ENCODE peak calls at places on chromosomes 5 and 9, in five cellular contexts. O is body of pancreas, T is thyroid gland, Q is heart left ventricle, S is sigmoid colon. D is an unnamed sample.
A peak's percentile ranks its signal among the peaks of the same experiment; 100 is the strongest.

GRCh38 chr5:74648835-74649286 is 8.3 kb upstream of the ENC1 start:
- DNase-seq in O (peak; percentile 46), T (peak; percentile 14), Q (no peak), S (no peak), D (no peak)

GRCh38 chr9:123356851-123357747 is 1.1 kb downstream of the CRB2 start:
- DNase-seq in O (no peak), T (no peak), Q (no peak), S (no peak), D (no peak)

GRCh38 chr5:179294891-179295777 is 50.1 kb downstream of the ADAMTS2 start:
- DNase-seq in O (no peak), T (no peak), Q (no peak), S (peak; percentile 83), D (peak; percentile 54)

GRCh38 chr5:117133198-117133597 is 558.6 kb upstream of the SEMA6A start:
- DNase-seq in O (no peak), T (no peak), Q (no peak), S (no peak), D (no peak)

GRCh38 chr5:120697147-120697546 is 233.0 kb downstream of the PRR16 start:
- DNase-seq in O (no peak), T (no peak), Q (no peak), S (no peak), D (no peak)

GRCh38 chr9:37509536-37509935 is 23.8 kb downstream of the POLR1E start:
- DNase-seq in O (no peak), T (no peak), Q (no peak), S (no peak), D (no peak)

GRCh38 chr5:1882337-1883119 is at the start of gene IRX4:
- DNase-seq in O (no peak), T (no peak), Q (no peak), S (no peak), D (no peak)

GRCh38 chr9:111833941-111834340 is 39.2 kb upstream of the SHOC1 start:
- DNase-seq in O (no peak), T (no peak), Q (no peak), S (no peak), D (no peak)

GRCh38 chr5:35924950-35925722 is 13.3 kb downstream of the CAPSL start:
- DNase-seq in O (peak; percentile 57), T (peak; percentile 45), Q (peak; percentile 44), S (peak; percentile 68), D (peak; percentile 53)

GRCh38 chr9:134730011-134730760 is 88.6 kb downstream of the COL5A1 start:
- DNase-seq in O (peak; percentile 28), T (no peak), Q (peak; percentile 72), S (peak; percentile 90), D (peak; percentile 65)

GRCh38 chr9:111301195-111301594 is 28.8 kb downstream of the OR2K2 start:
- DNase-seq in O (no peak), T (no peak), Q (no peak), S (no peak), D (no peak)

GRCh38 chr9:134687556-134687955 is 46.0 kb downstream of the COL5A1 start:
- DNase-seq in O (no peak), T (no peak), Q (no peak), S (peak; percentile 51), D (no peak)

GRCh38 chr5:132132138-132132537 is 58.5 kb downstream of the CSF2 start:
- DNase-seq in O (no peak), T (no peak), Q (no peak), S (no peak), D (no peak)

GRCh38 chr5:158463971-158464370 is 605.0 kb upstream of the CLINT1 start:
- DNase-seq in O (peak; percentile 20), T (no peak), Q (peak; percentile 43), S (peak; percentile 91), D (peak; percentile 85)

GRCh38 chr5:17316973-17317459 is 99.6 kb downstream of the BASP1 start:
- DNase-seq in O (no peak), T (no peak), Q (no peak), S (no peak), D (no peak)

GRCh38 chr5:173727839-173728778 is 111.7 kb upstream of the BOD1 start:
- DNase-seq in O (no peak), T (no peak), Q (no peak), S (no peak), D (no peak)

GRCh38 chr9:23245067-23245466 is 581.0 kb downstream of the ELAVL2 start:
- DNase-seq in O (no peak), T (no peak), Q (no peak), S (no peak), D (no peak)

GRCh38 chr5:37615184-37615583 is 224.7 kb downstream of the GDNF start:
- DNase-seq in O (no peak), T (no peak), Q (no peak), S (no peak), D (no peak)

GRCh38 chr5:179380211-179381035 is 35.2 kb upstream of the ADAMTS2 start:
- DNase-seq in O (no peak), T (no peak), Q (no peak), S (peak; percentile 50), D (no peak)

GRCh38 chr9:79651251-79651795 is 79.6 kb downstream of the TLE4 start:
- DNase-seq in O (no peak), T (peak; percentile 90), Q (peak; percentile 36), S (no peak), D (no peak)

GRCh38 chr5:139765409-139766217 is 30.0 kb upstream of the PSD2 start:
- DNase-seq in O (peak; percentile 81), T (peak; percentile 68), Q (peak; percentile 82), S (peak; percentile 81), D (peak; percentile 80)

GRCh38 chr5:78187172-78187571 is 107.3 kb downstream of the AP3B1 start:
- DNase-seq in O (no peak), T (no peak), Q (no peak), S (no peak), D (no peak)

GRCh38 chr5:126265917-126266316 is 157.3 kb upstream of the GRAMD2B start:
- DNase-seq in O (no peak), T (no peak), Q (no peak), S (no peak), D (no peak)

GRCh38 chr5:123119334-123119986 is 30.4 kb downstream of the PRDM6 start:
- DNase-seq in O (peak; percentile 35), T (no peak), Q (no peak), S (no peak), D (no peak)

GRCh38 chr9:132026932-132027585 is 52.6 kb downstream of the MED27 start:
- DNase-seq in O (no peak), T (no peak), Q (no peak), S (no peak), D (no peak)

DNA sequence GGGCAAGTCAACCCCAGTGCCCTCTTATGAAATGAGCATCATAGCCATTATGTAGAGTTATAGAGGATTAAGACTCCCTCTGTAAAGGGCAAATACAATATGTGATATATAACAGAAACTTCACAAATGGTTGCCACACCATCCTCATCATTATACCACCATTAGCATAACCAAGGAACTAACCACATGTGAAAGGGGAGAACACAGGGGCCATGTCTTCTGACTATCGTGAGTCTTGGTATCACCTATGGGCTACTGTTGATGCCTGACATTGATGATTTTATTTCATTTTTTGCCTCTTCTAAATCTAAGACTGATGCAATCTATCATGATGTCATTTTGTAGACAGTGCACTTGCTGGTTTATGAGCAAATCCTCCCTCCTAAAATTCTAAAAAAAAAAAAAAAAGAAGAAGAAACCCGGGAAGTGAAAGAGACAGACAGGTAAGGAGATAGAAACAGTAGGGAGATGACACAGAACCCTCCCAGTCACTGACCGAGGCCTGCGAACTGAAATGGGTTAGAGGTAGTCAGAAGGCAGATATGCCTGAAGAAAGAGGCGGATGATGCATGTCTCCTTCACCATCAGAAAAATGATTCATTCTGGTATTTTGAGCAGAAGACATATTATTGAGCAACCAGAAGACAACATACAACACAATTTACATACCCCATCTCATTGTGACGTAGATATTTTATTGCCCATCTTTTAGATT is 266.0 kb downstream of the DMAC1 start:
- DNase-seq in O (no peak), T (no peak), Q (no peak), S (no peak), D (no peak)
- H3K27ac ChIP-seq in O (no peak overlapping the region), T (no peak overlapping the region), Q (no peak overlapping the region), S (no peak overlapping the region), D (no peak overlapping the region)

DNA sequence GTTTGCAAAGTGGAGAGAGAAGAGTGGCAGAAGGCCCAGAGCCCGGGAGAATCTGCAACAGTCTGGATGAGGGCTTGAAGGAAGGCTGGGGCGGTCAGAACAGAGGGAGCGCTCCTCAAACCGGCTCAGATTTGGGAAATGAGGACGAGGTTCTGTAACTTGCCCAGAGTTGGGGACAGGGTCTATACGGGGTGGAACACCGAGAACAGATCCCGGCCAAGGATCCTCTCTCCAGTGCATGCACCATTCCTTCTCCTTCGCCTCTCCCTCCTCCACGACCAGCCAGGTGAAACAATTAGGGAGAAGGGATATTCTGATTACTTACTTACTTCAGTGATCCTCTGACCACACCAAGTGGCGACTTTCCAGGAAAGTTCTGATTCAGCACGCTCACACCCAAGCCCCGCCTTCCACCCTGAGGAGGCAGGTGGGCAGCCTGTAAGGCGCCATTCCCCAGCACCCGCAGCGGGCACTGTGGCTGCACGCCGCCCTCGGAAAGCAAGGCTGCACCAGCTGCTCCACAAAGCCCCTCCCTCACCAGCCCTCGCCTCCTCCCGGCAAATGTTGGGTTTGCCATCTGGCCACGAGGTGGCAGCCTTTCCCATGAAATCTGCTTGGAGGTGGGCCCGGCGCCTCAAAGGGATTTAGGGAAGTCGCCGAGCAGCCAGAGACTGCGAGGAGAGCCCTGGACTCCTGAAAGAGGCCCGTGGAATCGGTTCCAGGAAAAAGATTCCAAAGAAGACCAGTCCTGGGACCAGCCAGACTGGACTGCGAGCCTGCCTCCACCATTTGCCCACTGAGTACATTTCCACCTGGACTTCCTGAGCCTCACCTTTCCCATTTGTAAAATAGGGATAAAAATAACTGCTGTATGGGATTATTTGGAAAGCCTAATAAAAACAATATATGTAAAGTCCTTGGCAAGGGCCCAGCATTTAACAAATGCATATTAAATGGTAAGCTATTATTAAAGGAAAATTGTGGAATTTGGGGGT is 22.2 kb upstream of the WWC1 start:
- DNase-seq in O (peak; percentile 91), T (peak; percentile 99), Q (peak; percentile 84), S (peak; percentile 89), D (peak; percentile 59)
- H3K4me3 ChIP-seq in O (no peak overlapping the region), T (no peak overlapping the region), Q (no peak overlapping the region), S (peak overlapping the region; percentile 39), D (no peak overlapping the region)

GRCh38 chr9:19119241-19119640 is 8.1 kb downstream of the PLIN2 start:
- DNase-seq in O (no peak), T (no peak), Q (no peak), S (no peak), D (no peak)
- TF ChIP-seq POLR2A in O (no peak), T (no peak), Q (no peak), S (no peak), D (no peak)

DNA sequence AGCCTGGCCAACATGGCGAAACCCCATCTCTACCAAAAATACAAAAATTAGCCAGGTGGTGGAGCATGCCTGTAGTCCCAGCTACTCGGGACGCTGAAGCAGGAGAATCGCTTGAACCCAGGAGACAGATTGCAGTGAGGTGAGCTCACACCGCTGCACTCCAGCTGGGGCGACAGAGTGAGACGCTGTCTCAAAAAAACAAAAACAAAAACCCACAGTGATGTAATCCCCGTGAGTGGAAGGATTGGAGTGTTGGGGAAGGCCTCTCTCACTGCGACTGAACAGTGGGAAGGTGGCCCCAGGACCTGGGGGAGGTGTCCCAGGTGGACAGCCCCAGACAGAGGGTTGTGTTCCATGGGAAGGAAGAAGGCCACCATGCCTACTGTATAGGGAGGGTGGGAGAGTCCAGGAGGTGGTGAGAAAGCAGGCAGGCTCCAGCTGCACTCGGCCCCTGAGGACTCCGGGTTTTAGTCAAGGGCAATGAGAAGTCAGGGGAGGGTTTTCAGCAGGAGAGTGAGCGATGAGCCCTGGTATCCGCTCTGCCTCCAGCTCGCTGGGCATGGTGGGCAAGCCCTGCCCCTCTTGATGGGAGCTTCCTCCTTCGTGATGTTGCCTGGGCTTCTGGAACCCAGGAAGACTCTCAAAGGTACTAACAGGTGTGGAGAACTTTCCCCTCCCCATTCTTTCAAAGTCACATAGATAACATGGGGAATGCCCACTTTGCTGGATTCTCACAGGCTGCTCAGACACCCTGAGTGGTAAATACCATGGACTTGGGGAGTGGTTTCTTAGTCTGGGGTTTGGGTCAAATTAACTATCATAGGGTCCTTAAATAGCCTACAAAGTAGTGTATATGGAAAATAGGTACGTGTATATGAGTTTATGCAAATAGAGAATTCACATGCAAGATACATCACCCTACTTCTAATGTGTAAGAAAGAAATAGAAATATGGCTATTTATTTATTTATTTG is 74.7 kb downstream of the PPARGC1B start:
- DNase-seq in O (no peak), T (no peak), Q (no peak), S (no peak), D (no peak)
- H3K27ac ChIP-seq in O (no peak overlapping the region), T (no peak overlapping the region), Q (peak overlapping the region; percentile 87), S (peak overlapping the region; percentile 97), D (peak overlapping the region; percentile 73)

D was measured in uterus.